ENCODE peak calls at places on chromosomes 1 and 21, in five cellular contexts. K, N, R, P and Q are unnamed samples.

GRCh38 chr1:8560611-8561544 is 243.0 kb downstream of the SLC45A1 start:
- DNase-seq in N (peak), R (no peak), P (peak), K (no peak), Q (no peak)

GRCh38 chr21:29164330-29164942 is 34.0 kb downstream of the MAP3K7CL start:
- DNase-seq in N (peak), P (no peak), R (no peak), K (no peak), Q (no peak)

GRCh38 chr1:22239378-22239777 is 96.5 kb upstream of the WNT4 start:
- DNase-seq in N (no peak), P (no peak), K (no peak), R (no peak), Q (no peak)

GRCh38 chr1:115067460-115067859 is 21.8 kb downstream of the TSPAN2 start:
- DNase-seq in R (no peak), P (no peak), N (peak), K (no peak), Q (no peak)

GRCh38 chr21:17527240-17527639 is 14.4 kb downstream of the CXADR start:
- DNase-seq in R (no peak), P (no peak), N (peak), K (no peak), Q (no peak)

GRCh38 chr21:42974832-42975820 is 764 bp downstream of the PKNOX1 start:
- DNase-seq in P (peak), K (peak), N (peak), R (peak), Q (peak)

GRCh38 chr1:36968730-36969129 is 65.6 kb downstream of the GRIK3 start:
- DNase-seq in K (no peak), N (no peak), R (no peak), P (peak), Q (no peak)

GRCh38 chr21:34092241-34092921 is 19.0 kb downstream of the MRPS6 start:
- DNase-seq in P (no peak), R (no peak), N (no peak), K (no peak), Q (no peak)

GRCh38 chr1:183235503-183235902 is 49.4 kb downstream of the LAMC2 start:
- DNase-seq in P (no peak), K (no peak), R (no peak), N (no peak), Q (no peak)

GRCh38 chr1:234771642-234772344 is 161.8 kb upstream of the IRF2BP2 start:
- DNase-seq in N (peak), K (no peak), P (peak), R (no peak), Q (no peak)

GRCh38 chr1:183472488-183473285 is at the start of gene SMG7:
- DNase-seq in N (peak), P (peak), K (peak), R (no peak), Q (peak)

GRCh38 chr1:41529621-41530395 is 45.3 kb upstream of the EDN2 start:
- DNase-seq in R (peak), K (peak), P (no peak), N (no peak), Q (no peak)

GRCh38 chr1:7470904-7471638 is 300.0 kb upstream of the VAMP3 start:
- DNase-seq in P (no peak), K (peak), R (no peak), N (peak), Q (no peak)

GRCh38 chr1:9787702-9788101 is 36.1 kb downstream of the CLSTN1 start:
- DNase-seq in K (no peak), R (no peak), N (no peak), P (no peak), Q (peak)

GRCh38 chr1:201504179-201504631 is 2.7 kb downstream of the CSRP1 start:
- DNase-seq in N (no peak), P (no peak), K (no peak), R (no peak), Q (no peak)

GRCh38 chr1:86618358-86618757 is 71.5 kb downstream of the CLCA4 start:
- DNase-seq in N (no peak), R (no peak), P (no peak), K (no peak), Q (no peak)

GRCh38 chr1:223429313-223429731 is 36.1 kb downstream of the CCDC185 start:
- DNase-seq in N (no peak), R (no peak), K (no peak), P (no peak), Q (no peak)

GRCh38 chr1:215905493-215906095 is 338.5 kb downstream of the KCTD3 start:
- DNase-seq in R (no peak), N (no peak), K (no peak), P (no peak), Q (no peak)

GRCh38 chr1:26994772-26995625 is 1.5 kb downstream of the TRNP1 start:
- DNase-seq in N (no peak), P (peak), K (no peak), R (no peak), Q (no peak)

GRCh38 chr1:93255222-93256079 is 74.9 kb downstream of the CCDC18 start:
- DNase-seq in R (no peak), K (no peak), N (no peak), P (no peak), Q (no peak)

GRCh38 chr21:45768741-45769049 is 125.2 kb downstream of the PCBP3 start:
- DNase-seq in N (no peak), R (no peak), P (no peak), K (peak), Q (peak)

GRCh38 chr1:77796695-77797405 is 17.4 kb downstream of the MIGA1 start:
- DNase-seq in R (no peak), N (no peak), P (no peak), K (no peak), Q (no peak)

GRCh38 chr1:200452850-200453543 is 43.2 kb upstream of the ZNF281 start:
- DNase-seq in P (no peak), N (no peak), R (no peak), K (no peak), Q (no peak)

GRCh38 chr21:42414066-42414465 is 10.4 kb downstream of the UBASH3A start:
- DNase-seq in P (no peak), N (no peak), R (no peak), K (no peak), Q (no peak)

GRCh38 chr1:40777224-40777970 is 6.2 kb upstream of the KCNQ4 start:
- DNase-seq in N (no peak), P (no peak), K (no peak), R (no peak), Q (no peak)

GRCh38 chr1:201602413-201603265 is 63.7 kb downstream of the NAV1 start:
- DNase-seq in R (peak), N (no peak), K (no peak), P (no peak), Q (no peak)

GRCh38 chr21:32726742-32727477 is 903 bp downstream of the SYNJ1 start:
- DNase-seq in R (no peak), P (peak), K (no peak), N (peak), Q (peak)

GRCh38 chr1:28145728-28146127 is 30.8 kb downstream of the PTAFR start:
- DNase-seq in P (no peak), R (no peak), K (no peak), N (no peak), Q (no peak)

GRCh38 chr1:7039590-7039989 is 254.3 kb downstream of the CAMTA1 start:
- DNase-seq in N (no peak), P (no peak), R (no peak), K (no peak), Q (no peak)

GRCh38 chr1:104593418-104594187 is 843.9 kb downstream of the AMY1C start:
- DNase-seq in R (no peak), N (no peak), P (no peak), K (no peak), Q (no peak)

GRCh38 chr21:44551290-44552015 is at the start of gene KRTAP10-2:
- DNase-seq in K (peak), N (no peak), R (no peak), P (no peak), Q (no peak)

GRCh38 chr1:200640373-200641174 is 20.0 kb upstream of the KIF14 start:
- DNase-seq in P (no peak), K (no peak), R (no peak), N (no peak), Q (no peak)

GRCh38 chr1:153677718-153678518 is 570 bp upstream of the NPR1 start:
- DNase-seq in N (peak), P (peak), K (no peak), R (no peak), Q (peak)

GRCh38 chr1:246155923-246156322 is 351.2 kb downstream of the SMYD3 start:
- DNase-seq in P (no peak), K (no peak), N (peak), R (no peak), Q (no peak)

GRCh38 chr1:235670157-235670776 is 20.7 kb upstream of the GNG4 start:
- DNase-seq in K (no peak), R (no peak), P (no peak), N (no peak), Q (no peak)

GRCh38 chr1:36342426-36343185 is 19.2 kb upstream of the EVA1B start:
- DNase-seq in P (peak), K (no peak), N (no peak), R (no peak), Q (peak)

GRCh38 chr1:7105258-7105657 is 320.0 kb downstream of the CAMTA1 start:
- DNase-seq in R (no peak), P (no peak), K (no peak), N (no peak), Q (no peak)